ENCODE peak calls at places on chromosomes 13 and 19, in eight cellular contexts. T is NCI-H460; F is mesendoderm; X is stimulated activated CD8-positive, alpha-beta memory T cell treated with anti-CD3 and anti-CD28 coated beads, Interleukin-15, amount 100 ng/mL, for 1 hour; U is naive B cell; P is activated B cell treated with CpG ODN at 0.5 μM for 24 hours; V is NCI-H1930; O is CD8-positive, alpha-beta T cell. N is an unnamed sample.

GRCh38 chr19:48614436-48615144 is at the start of gene FAM83E:
- DNase-seq in T (no peak), F (peak; percentile 78), P (no peak), O (no peak), V (no peak), U (no peak), X (no peak), N (peak; percentile 96)

GRCh38 chr19:7442423-7442822 is 46.4 kb downstream of the PEX11G start:
- DNase-seq in F (no peak), O (no peak), U (no peak), T (no peak), X (no peak), P (no peak), V (no peak), N (no peak)

GRCh38 chr19:40150170-40150569 is 41.1 kb upstream of the MAP3K10 start:
- DNase-seq in F (no peak), U (no peak), O (no peak), V (no peak), P (no peak), X (no peak), T (no peak), N (no peak)

GRCh38 chr19:45473366-45474190 is 5.8 kb downstream of the FOSB start:
- DNase-seq in T (no peak), U (peak; percentile 65), X (no peak), V (no peak), O (no peak), F (peak; percentile 36), P (no peak), N (no peak)

GRCh38 chr13:100097821-100098220 is 8.9 kb downstream of the PCCA start:
- DNase-seq in F (no peak), V (no peak), P (no peak), T (no peak), X (no peak), O (no peak), U (no peak), N (no peak)

GRCh38 chr19:53158119-53158656 is 665 bp downstream of the ZNF347 start:
- DNase-seq in F (peak; percentile 70), X (peak; percentile 1), P (peak; percentile 32), O (no peak), T (no peak), V (no peak), U (peak; percentile 13), N (peak; percentile 40)

GRCh38 chr13:99062593-99062992 is 84.7 kb upstream of the DOCK9 start:
- DNase-seq in T (no peak), F (no peak), P (no peak), X (no peak), O (no peak), U (no peak), V (no peak), N (no peak)

GRCh38 chr13:49604570-49604969 is 19.2 kb upstream of the RCBTB1 start:
- DNase-seq in P (no peak), T (no peak), V (no peak), O (no peak), F (no peak), U (no peak), X (no peak), N (no peak)

GRCh38 chr19:16296713-16297112 is 27.9 kb upstream of the KLF2 start:
- DNase-seq in X (no peak), V (no peak), T (no peak), F (no peak), U (no peak), P (no peak), O (no peak), N (no peak)

GRCh38 chr13:79680485-79680884 is 199.5 kb downstream of the NDFIP2 start:
- DNase-seq in F (no peak), X (no peak), V (no peak), P (no peak), O (no peak), T (no peak), U (no peak), N (no peak)

GRCh38 chr13:60654405-60654804 is 257.4 kb downstream of the TDRD3 start:
- DNase-seq in U (no peak), T (peak; percentile 34), O (no peak), F (peak; percentile 30), P (no peak), V (peak; percentile 3), X (no peak), N (no peak)

GRCh38 chr13:95099541-95099940 is 201.7 kb downstream of the ABCC4 start:
- DNase-seq in X (no peak), U (no peak), T (peak; percentile 89), V (no peak), O (no peak), P (no peak), F (no peak), N (no peak)

GRCh38 chr13:113759525-113760137 is 605 bp downstream of the TMEM255B start:
- DNase-seq in O (no peak), X (no peak), F (peak; percentile 18), V (no peak), U (no peak), P (no peak), T (no peak), N (no peak)

GRCh38 chr19:14114854-14115253 is 2.7 kb downstream of the PRKACA start:
- DNase-seq in T (no peak), U (peak; percentile 48), V (no peak), F (peak; percentile 40), X (peak; percentile 13), O (no peak), P (peak; percentile 48), N (peak; percentile 70)

GRCh38 chr13:43988302-43988701 is 108.6 kb downstream of the LACC1 start:
- DNase-seq in V (no peak), T (no peak), U (no peak), P (no peak), F (no peak), O (no peak), X (no peak), N (no peak)

GRCh38 chr13:38979891-38980627 is 10.6 kb downstream of the STOML3 start:
- DNase-seq in P (no peak), O (no peak), V (peak; percentile 80), X (no peak), T (no peak), F (no peak), U (no peak), N (peak; percentile 4)

GRCh38 chr13:64819081-64819480 is 2411.1 kb downstream of the PCDH9 start:
- DNase-seq in X (no peak), T (no peak), P (no peak), F (no peak), V (no peak), O (no peak), U (no peak), N (no peak)

GRCh38 chr19:11381535-11382369 is 2.4 kb downstream of the EPOR start:
- DNase-seq in P (peak; percentile 66), F (peak; percentile 96), V (no peak), X (peak; percentile 35), U (peak; percentile 77), O (peak; percentile 48), T (no peak), N (peak; percentile 93)

GRCh38 chr19:46134527-46134926 is 10.0 kb upstream of the IGFL3 start:
- DNase-seq in O (no peak), V (no peak), X (no peak), F (no peak), T (no peak), P (no peak), U (no peak), N (no peak)

GRCh38 chr19:33175886-33176669 is 18.1 kb upstream of the LRP3 start:
- DNase-seq in T (no peak), V (no peak), F (peak; percentile 73), U (no peak), P (no peak), O (peak; percentile 9), X (no peak), N (no peak)

GRCh38 chr13:91609353-91609752 is 210.9 kb downstream of the GPC5 start:
- DNase-seq in X (no peak), V (no peak), U (no peak), F (no peak), O (no peak), P (no peak), T (no peak), N (no peak)

GRCh38 chr19:30180691-30181090 is 191.5 kb upstream of the ZNF536 start:
- DNase-seq in O (no peak), X (no peak), V (no peak), P (no peak), U (no peak), F (no peak), T (no peak), N (no peak)

GRCh38 chr19:1294688-1295087 is 9.0 kb downstream of the EFNA2 start:
- DNase-seq in U (no peak), O (no peak), V (no peak), T (no peak), X (no peak), F (no peak), P (no peak), N (no peak)

GRCh38 chr13:68234278-68234677 is 1004.1 kb upstream of the PCDH9 start:
- DNase-seq in U (no peak), T (peak; percentile 6), X (no peak), P (no peak), V (no peak), F (peak; percentile 20), O (no peak), N (no peak)

GRCh38 chr13:84588023-84588422 is 705.7 kb upstream of the SLITRK1 start:
- DNase-seq in F (no peak), X (no peak), P (no peak), O (no peak), V (no peak), U (no peak), T (no peak), N (no peak)

GRCh38 chr13:92806215-92806614 is 420.4 kb upstream of the GPC6 start:
- DNase-seq in U (no peak), O (no peak), X (no peak), F (no peak), V (no peak), T (peak; percentile 17), P (no peak), N (no peak)